ENCODE peak calls at places on chromosomes 13 and 19, in nine cellular contexts. I is upper lobe of left lung; R is WTC11; M is omental fat pad; P is CD8-positive, alpha-beta T cell; H is GM20000; Q is tibial nerve; U is A549; D is foreskin fibroblast. K is an unnamed sample.

GRCh38 chr13:99287544-99287943 is 19.7 kb downstream of the GPR183 start:
- DNase-seq in I (no peak), R (no peak), M (no peak), P (no peak), H (no peak), Q (no peak), U (no peak), D (no peak), K (no peak)

GRCh38 chr19:30064021-30064699 is 122.1 kb downstream of the URI1 start:
- DNase-seq in I (peak), R (no peak), M (no peak), P (no peak), H (no peak), Q (no peak), U (no peak), D (no peak), K (no peak)

GRCh38 chr13:26019881-26020535 is 31.8 kb downstream of the SHISA2 start:
- DNase-seq in I (no peak), R (no peak), M (no peak), P (no peak), H (no peak), Q (no peak), U (no peak), D (peak), K (no peak)

GRCh38 chr13:54852831-54853230 is 1824.2 kb downstream of the OLFM4 start:
- DNase-seq in I (no peak), R (no peak), M (no peak), P (no peak), H (no peak), Q (no peak), U (no peak), D (no peak), K (no peak)

GRCh38 chr19:18119243-18120105 is 21.9 kb downstream of the MAST3 start:
- DNase-seq in I (no peak), R (no peak), M (no peak), P (peak), H (peak), Q (no peak), U (no peak), D (no peak), K (no peak)

GRCh38 chr13:96686286-96686685 is 308.0 kb downstream of the OXGR1 start:
- DNase-seq in I (no peak), R (no peak), M (no peak), P (no peak), H (no peak), Q (no peak), U (no peak), D (no peak), K (no peak)

GRCh38 chr19:18156841-18157464 is 4.0 kb downstream of the PIK3R2 start:
- DNase-seq in I (peak), R (no peak), M (no peak), P (no peak), H (no peak), Q (peak), U (peak), D (peak), K (no peak)

GRCh38 chr19:57747472-57747807 is 825 bp downstream of the ZNF776 start:
- DNase-seq in I (no peak), R (no peak), M (no peak), P (no peak), H (no peak), Q (no peak), U (no peak), D (no peak), K (no peak)

GRCh38 chr19:10339380-10339960 is at the start of gene ICAM3:
- DNase-seq in I (peak), R (no peak), M (no peak), P (no peak), H (peak), Q (no peak), U (no peak), D (no peak), K (no peak)

GRCh38 chr19:42131149-42132029 is 857 bp downstream of the POU2F2 start:
- DNase-seq in I (no peak), R (no peak), M (no peak), P (no peak), H (no peak), Q (no peak), U (no peak), D (no peak), K (no peak)

GRCh38 chr19:50518091-50519005 is 4.6 kb upstream of the ASPDH start:
- DNase-seq in I (peak), R (peak), M (no peak), P (no peak), H (no peak), Q (no peak), U (peak), D (no peak), K (no peak)
- TF ChIP-seq CTCF in I (no peak), R (peak), M (no peak), P (no peak), H (no peak), Q (no peak), U (no peak), D (no peak), K (peak)

GRCh38 chr19:51338563-51339312 is 3.2 kb downstream of the VSIG10L start:
- DNase-seq in I (peak), R (peak), M (peak), P (peak), H (peak), Q (peak), U (peak), D (peak), K (peak)

GRCh38 chr19:51337861-51338562 is 3.9 kb downstream of the VSIG10L start:
- DNase-seq in I (peak), R (no peak), M (no peak), P (no peak), H (no peak), Q (no peak), U (no peak), D (no peak), K (no peak)

GRCh38 chr19:51339313-51339686 is 2.6 kb downstream of the VSIG10L start:
- DNase-seq in I (no peak), R (no peak), M (no peak), P (no peak), H (peak), Q (no peak), U (no peak), D (no peak), K (no peak)

GRCh38 chr19:51341066-51341465 is 873 bp downstream of the VSIG10L start:
- DNase-seq in I (peak), R (no peak), M (no peak), P (no peak), H (no peak), Q (no peak), U (no peak), D (no peak), K (no peak)

GRCh38 chr19:51339687-51340656 is 2.0 kb downstream of the VSIG10L start:
- DNase-seq in I (peak), R (peak), M (peak), P (peak), H (peak), Q (peak), U (peak), D (peak), K (peak)
- TF ChIP-seq CTCF in I (peak), R (no peak), M (no peak), P (no peak), H (no peak), Q (peak), U (peak), D (peak), K (peak)

GRCh38 chr13:30792257-30793000 is 57.1 kb downstream of the ALOX5AP start:
- DNase-seq in I (peak), R (no peak), M (no peak), P (no peak), H (no peak), Q (peak), U (peak), D (peak), K (no peak)
- TF ChIP-seq CTCF in I (no peak), R (no peak), M (no peak), P (no peak), H (no peak), Q (peak), U (no peak), D (peak), K (peak)

GRCh38 chr13:30257433-30258099 is 49.8 kb downstream of the KATNAL1 start:
- DNase-seq in I (no peak), R (peak), M (no peak), P (no peak), H (peak), Q (no peak), U (no peak), D (no peak), K (peak)

GRCh38 chr13:30253830-30254229 is 53.5 kb downstream of the KATNAL1 start:
- DNase-seq in I (no peak), R (no peak), M (no peak), P (no peak), H (no peak), Q (no peak), U (no peak), D (no peak), K (no peak)

GRCh38 chr13:30256713-30257432 is 50.5 kb downstream of the KATNAL1 start:
- DNase-seq in I (no peak), R (no peak), M (no peak), P (no peak), H (no peak), Q (no peak), U (peak), D (no peak), K (no peak)

GRCh38 chr13:30255696-30256095 is 51.7 kb downstream of the KATNAL1 start:
- DNase-seq in I (no peak), R (no peak), M (no peak), P (no peak), H (no peak), Q (no peak), U (no peak), D (no peak), K (no peak)
- TF ChIP-seq CTCF in I (no peak), R (no peak), M (no peak), P (no peak), H (no peak), Q (no peak), U (no peak), D (no peak), K (no peak)

GRCh38 chr19:56309511-56310185 is 5.0 kb downstream of the ZSCAN5A start:
- DNase-seq in I (peak), R (peak), M (no peak), P (peak), H (peak), Q (no peak), U (peak), D (peak), K (peak)
- TF ChIP-seq CTCF in I (peak), R (peak), M (no peak), P (peak), H (peak), Q (peak), U (peak), D (peak), K (peak)

GRCh38 chr19:14112809-14113385 is 4.7 kb downstream of the PRKACA start:
- DNase-seq in I (no peak), R (no peak), M (no peak), P (no peak), H (no peak), Q (peak), U (no peak), D (no peak), K (no peak)

GRCh38 chr19:14112051-14112808 is 5.3 kb downstream of the PRKACA start:
- DNase-seq in I (no peak), R (no peak), M (no peak), P (no peak), H (no peak), Q (no peak), U (no peak), D (no peak), K (no peak)

GRCh38 chr19:14114854-14115253 is 2.7 kb downstream of the PRKACA start:
- DNase-seq in I (peak), R (peak), M (no peak), P (no peak), H (peak), Q (no peak), U (peak), D (no peak), K (peak)

GRCh38 chr19:14114439-14114838 is 3.1 kb downstream of the PRKACA start:
- DNase-seq in I (no peak), R (no peak), M (no peak), P (no peak), H (no peak), Q (no peak), U (no peak), D (no peak), K (no peak)

GRCh38 chr19:14113762-14114414 is 3.7 kb downstream of the PRKACA start:
- DNase-seq in I (no peak), R (peak), M (no peak), P (no peak), H (no peak), Q (no peak), U (peak), D (no peak), K (peak)
- TF ChIP-seq CTCF in I (peak), R (peak), M (no peak), P (no peak), H (peak), Q (no peak), U (no peak), D (peak), K (peak)

K was measured in neural crest cell.